ENCODE peak calls at places on chromosomes 6 and 20, in nine cellular contexts. One of them, this sample, is unnamed.

GRCh38 chr20:46261456-46262253 is 46.6 kb downstream of the CDH22 start:
- DNase-seq in CD8-positive, alpha-beta T cell: no peak
- DNase-seq in lower lobe of right lung: no peak
- DNase-seq in fibroblast of lung: no peak
- DNase-seq in CD4-positive, CD25-positive, alpha-beta regulatory T cell: no peak
- DNase-seq in GM23248: no peak
- DNase-seq in ovary: no peak
- DNase-seq in mesenchymal stem cell: no peak
- DNase-seq in tibial artery: no peak
- DNase-seq in this sample: no peak

GRCh38 chr20:49122920-49123319 is 65.2 kb downstream of the STAU1 start:
- DNase-seq in CD8-positive, alpha-beta T cell: no peak
- DNase-seq in lower lobe of right lung: no peak
- DNase-seq in fibroblast of lung: no peak
- DNase-seq in CD4-positive, CD25-positive, alpha-beta regulatory T cell: no peak
- DNase-seq in GM23248: no peak
- DNase-seq in ovary: no peak
- DNase-seq in mesenchymal stem cell: no peak
- DNase-seq in tibial artery: no peak
- DNase-seq in this sample: no peak

GRCh38 chr6:139833592-139833991 is 459.1 kb upstream of the CITED2 start:
- DNase-seq in CD8-positive, alpha-beta T cell: no peak
- DNase-seq in lower lobe of right lung: no peak
- DNase-seq in fibroblast of lung: no peak
- DNase-seq in CD4-positive, CD25-positive, alpha-beta regulatory T cell: no peak
- DNase-seq in GM23248: no peak
- DNase-seq in ovary: no peak
- DNase-seq in mesenchymal stem cell: no peak
- DNase-seq in tibial artery: no peak
- DNase-seq in this sample: no peak

GRCh38 chr6:137498488-137499219 is 4.5 kb upstream of the OLIG3 start:
- DNase-seq in CD8-positive, alpha-beta T cell: no peak
- DNase-seq in lower lobe of right lung: no peak
- DNase-seq in fibroblast of lung: no peak
- DNase-seq in CD4-positive, CD25-positive, alpha-beta regulatory T cell: no peak
- DNase-seq in GM23248: no peak
- DNase-seq in ovary: no peak
- DNase-seq in mesenchymal stem cell: no peak
- DNase-seq in tibial artery: no peak
- DNase-seq in this sample: no peak

GRCh38 chr6:89034586-89035251 is 45.8 kb upstream of the PNRC1 start:
- DNase-seq in CD8-positive, alpha-beta T cell: no peak
- DNase-seq in lower lobe of right lung: peak
- DNase-seq in fibroblast of lung: peak
- DNase-seq in CD4-positive, CD25-positive, alpha-beta regulatory T cell: no peak
- DNase-seq in GM23248: peak
- DNase-seq in ovary: no peak
- DNase-seq in mesenchymal stem cell: peak
- DNase-seq in tibial artery: peak
- DNase-seq in this sample: no peak

GRCh38 chr6:8195040-8195713 is 92.8 kb upstream of the EEF1E1 start:
- DNase-seq in CD8-positive, alpha-beta T cell: no peak
- DNase-seq in lower lobe of right lung: no peak
- DNase-seq in fibroblast of lung: no peak
- DNase-seq in CD4-positive, CD25-positive, alpha-beta regulatory T cell: no peak
- DNase-seq in GM23248: peak
- DNase-seq in ovary: no peak
- DNase-seq in mesenchymal stem cell: no peak
- DNase-seq in tibial artery: no peak
- DNase-seq in this sample: no peak

GRCh38 chr6:13217206-13217905 is 111.0 kb downstream of the TBC1D7 start:
- DNase-seq in CD8-positive, alpha-beta T cell: no peak
- DNase-seq in lower lobe of right lung: no peak
- DNase-seq in fibroblast of lung: peak
- DNase-seq in CD4-positive, CD25-positive, alpha-beta regulatory T cell: no peak
- DNase-seq in GM23248: peak
- DNase-seq in ovary: no peak
- DNase-seq in mesenchymal stem cell: peak
- DNase-seq in tibial artery: no peak
- DNase-seq in this sample: no peak

GRCh38 chr20:23200914-23201313 is 114.8 kb upstream of the CD93 start:
- DNase-seq in CD8-positive, alpha-beta T cell: no peak
- DNase-seq in lower lobe of right lung: peak
- DNase-seq in fibroblast of lung: peak
- DNase-seq in CD4-positive, CD25-positive, alpha-beta regulatory T cell: no peak
- DNase-seq in GM23248: peak
- DNase-seq in ovary: no peak
- DNase-seq in mesenchymal stem cell: no peak
- DNase-seq in tibial artery: no peak
- DNase-seq in this sample: peak

GRCh38 chr6:10621847-10622246 is 72.6 kb downstream of the C6orf52 start:
- DNase-seq in CD8-positive, alpha-beta T cell: no peak
- DNase-seq in lower lobe of right lung: no peak
- DNase-seq in fibroblast of lung: no peak
- DNase-seq in CD4-positive, CD25-positive, alpha-beta regulatory T cell: no peak
- DNase-seq in GM23248: no peak
- DNase-seq in ovary: no peak
- DNase-seq in mesenchymal stem cell: no peak
- DNase-seq in tibial artery: no peak
- DNase-seq in this sample: no peak

GRCh38 chr20:32155017-32155965 is 45.8 kb downstream of the TM9SF4 start:
- DNase-seq in CD8-positive, alpha-beta T cell: no peak
- DNase-seq in lower lobe of right lung: peak
- DNase-seq in fibroblast of lung: peak
- DNase-seq in CD4-positive, CD25-positive, alpha-beta regulatory T cell: peak
- DNase-seq in GM23248: peak
- DNase-seq in ovary: peak
- DNase-seq in mesenchymal stem cell: peak
- DNase-seq in tibial artery: peak
- DNase-seq in this sample: peak

GRCh38 chr6:51147756-51148155 is 329.1 kb downstream of the TFAP2B start:
- DNase-seq in CD8-positive, alpha-beta T cell: no peak
- DNase-seq in lower lobe of right lung: no peak
- DNase-seq in fibroblast of lung: no peak
- DNase-seq in CD4-positive, CD25-positive, alpha-beta regulatory T cell: no peak
- DNase-seq in GM23248: no peak
- DNase-seq in ovary: no peak
- DNase-seq in mesenchymal stem cell: no peak
- DNase-seq in tibial artery: no peak
- DNase-seq in this sample: no peak

GRCh38 chr6:81614292-81614691 is 138.2 kb downstream of the TENT5A start:
- DNase-seq in CD8-positive, alpha-beta T cell: no peak
- DNase-seq in lower lobe of right lung: no peak
- DNase-seq in fibroblast of lung: peak
- DNase-seq in CD4-positive, CD25-positive, alpha-beta regulatory T cell: no peak
- DNase-seq in GM23248: peak
- DNase-seq in ovary: no peak
- DNase-seq in mesenchymal stem cell: peak
- DNase-seq in tibial artery: no peak
- DNase-seq in this sample: no peak

GRCh38 chr20:33209789-33210188 is 7.4 kb upstream of the BPIFA3 start:
- DNase-seq in CD8-positive, alpha-beta T cell: peak
- DNase-seq in lower lobe of right lung: peak
- DNase-seq in fibroblast of lung: peak
- DNase-seq in CD4-positive, CD25-positive, alpha-beta regulatory T cell: peak
- DNase-seq in GM23248: peak
- DNase-seq in ovary: peak
- DNase-seq in mesenchymal stem cell: peak
- DNase-seq in tibial artery: peak
- DNase-seq in this sample: peak

GRCh38 chr6:6905961-6906518 is 201.7 kb upstream of the RREB1 start:
- DNase-seq in CD8-positive, alpha-beta T cell: no peak
- DNase-seq in lower lobe of right lung: no peak
- DNase-seq in fibroblast of lung: no peak
- DNase-seq in CD4-positive, CD25-positive, alpha-beta regulatory T cell: no peak
- DNase-seq in GM23248: no peak
- DNase-seq in ovary: no peak
- DNase-seq in mesenchymal stem cell: no peak
- DNase-seq in tibial artery: no peak
- DNase-seq in this sample: no peak

GRCh38 chr6:135826225-135826804 is 25.2 kb upstream of the PDE7B start:
- DNase-seq in CD8-positive, alpha-beta T cell: no peak
- DNase-seq in lower lobe of right lung: no peak
- DNase-seq in fibroblast of lung: no peak
- DNase-seq in CD4-positive, CD25-positive, alpha-beta regulatory T cell: no peak
- DNase-seq in GM23248: no peak
- DNase-seq in ovary: no peak
- DNase-seq in mesenchymal stem cell: no peak
- DNase-seq in tibial artery: no peak
- DNase-seq in this sample: no peak

GRCh38 chr6:24126586-24127192 is 674 bp downstream of the NRSN1 start:
- DNase-seq in CD8-positive, alpha-beta T cell: no peak
- DNase-seq in lower lobe of right lung: no peak
- DNase-seq in fibroblast of lung: peak
- DNase-seq in CD4-positive, CD25-positive, alpha-beta regulatory T cell: peak
- DNase-seq in GM23248: peak
- DNase-seq in ovary: no peak
- DNase-seq in mesenchymal stem cell: peak
- DNase-seq in tibial artery: no peak
- DNase-seq in this sample: peak

GRCh38 chr6:24122139-24122538 is 3.9 kb upstream of the NRSN1 start:
- DNase-seq in CD8-positive, alpha-beta T cell: no peak
- DNase-seq in lower lobe of right lung: no peak
- DNase-seq in fibroblast of lung: no peak
- DNase-seq in CD4-positive, CD25-positive, alpha-beta regulatory T cell: no peak
- DNase-seq in GM23248: no peak
- DNase-seq in ovary: no peak
- DNase-seq in mesenchymal stem cell: no peak
- DNase-seq in tibial artery: no peak
- DNase-seq in this sample: no peak

GRCh38 chr6:24127316-24127715 is 1.3 kb downstream of the NRSN1 start:
- DNase-seq in CD8-positive, alpha-beta T cell: no peak
- DNase-seq in lower lobe of right lung: no peak
- DNase-seq in fibroblast of lung: no peak
- DNase-seq in CD4-positive, CD25-positive, alpha-beta regulatory T cell: no peak
- DNase-seq in GM23248: no peak
- DNase-seq in ovary: no peak
- DNase-seq in mesenchymal stem cell: no peak
- DNase-seq in tibial artery: no peak
- DNase-seq in this sample: no peak

GRCh38 chr6:24131751-24132150 is 5.7 kb downstream of the NRSN1 start:
- DNase-seq in CD8-positive, alpha-beta T cell: no peak
- DNase-seq in lower lobe of right lung: no peak
- DNase-seq in fibroblast of lung: no peak
- DNase-seq in CD4-positive, CD25-positive, alpha-beta regulatory T cell: no peak
- DNase-seq in GM23248: no peak
- DNase-seq in ovary: no peak
- DNase-seq in mesenchymal stem cell: no peak
- DNase-seq in tibial artery: no peak
- DNase-seq in this sample: no peak

DNA sequence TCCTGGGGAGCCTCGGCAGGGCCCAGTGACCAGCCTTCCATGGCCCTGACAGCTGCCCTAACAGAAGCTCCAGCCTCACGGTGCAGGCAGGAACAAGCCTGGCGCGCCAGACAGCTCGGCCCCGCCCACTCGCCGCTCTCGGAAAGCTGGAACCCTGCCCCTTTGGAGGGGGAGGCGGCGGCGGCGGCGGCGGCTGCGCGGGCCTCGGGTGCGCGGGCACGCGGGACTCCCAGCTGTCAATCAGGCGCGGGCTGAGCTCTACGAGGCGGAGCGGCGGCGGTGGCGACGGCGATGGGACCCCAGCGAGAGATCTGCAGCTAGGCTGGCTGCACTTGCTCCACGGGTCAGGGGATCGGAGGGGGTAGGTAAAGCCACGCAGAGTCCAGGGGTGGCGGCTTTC is at the start of gene NRSN1:
- DNase-seq in CD8-positive, alpha-beta T cell: no peak
- DNase-seq in lower lobe of right lung: no peak
- DNase-seq in fibroblast of lung: no peak
- DNase-seq in CD4-positive, CD25-positive, alpha-beta regulatory T cell: no peak
- DNase-seq in GM23248: no peak
- DNase-seq in ovary: no peak
- DNase-seq in mesenchymal stem cell: no peak
- DNase-seq in tibial artery: no peak
- DNase-seq in this sample: no peak
- H3K4me3 ChIP-seq in CD8-positive, alpha-beta T cell: no peak
- H3K4me3 ChIP-seq in lower lobe of right lung: no peak
- H3K4me3 ChIP-seq in fibroblast of lung: no peak
- H3K4me3 ChIP-seq in CD4-positive, CD25-positive, alpha-beta regulatory T cell: no peak
- H3K4me3 ChIP-seq in GM23248: no peak
- H3K4me3 ChIP-seq in ovary: no peak
- H3K4me3 ChIP-seq in mesenchymal stem cell: peak
- H3K4me3 ChIP-seq in tibial artery: no peak
- H3K4me3 ChIP-seq in this sample: no peak

DNA sequence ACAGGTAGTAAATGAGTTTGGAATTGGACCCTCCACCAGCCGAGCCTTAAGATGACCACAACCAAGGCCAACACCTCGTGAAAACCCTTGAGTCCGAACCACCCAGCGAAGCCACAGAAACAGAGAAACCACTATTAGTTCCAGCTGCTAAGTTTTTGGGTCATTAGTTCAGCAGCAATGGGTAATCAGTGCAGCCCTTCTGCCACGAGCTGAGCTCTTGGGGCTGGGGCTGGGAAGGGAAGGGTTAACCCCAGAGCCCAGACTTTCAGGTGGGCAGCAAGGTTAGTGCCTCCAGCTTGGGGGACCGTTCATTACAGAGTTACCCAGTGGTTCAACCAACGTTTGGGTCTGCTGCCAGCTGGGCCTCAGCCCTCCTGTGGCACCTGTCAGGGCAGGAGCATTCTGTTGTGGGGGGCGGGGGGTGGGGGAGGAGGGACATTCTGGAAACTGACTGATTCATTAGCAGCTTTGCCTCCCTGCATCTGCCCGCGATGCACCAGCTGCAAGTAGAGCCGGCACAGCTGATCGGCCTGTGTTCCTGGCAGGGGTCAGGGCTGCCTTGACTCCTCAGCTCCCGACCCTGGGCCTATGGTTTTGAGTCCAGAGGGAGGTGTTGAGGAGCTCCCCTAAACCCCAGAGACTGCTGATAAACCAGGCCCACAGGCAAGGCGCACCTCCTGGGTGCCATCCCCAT is 52.7 kb downstream of the TGM2 start:
- DNase-seq in CD8-positive, alpha-beta T cell: no peak
- DNase-seq in lower lobe of right lung: no peak
- DNase-seq in fibroblast of lung: no peak
- DNase-seq in CD4-positive, CD25-positive, alpha-beta regulatory T cell: no peak
- DNase-seq in GM23248: no peak
- DNase-seq in ovary: no peak
- DNase-seq in mesenchymal stem cell: no peak
- DNase-seq in tibial artery: no peak
- DNase-seq in this sample: no peak
- H3K27ac ChIP-seq in CD8-positive, alpha-beta T cell: no peak
- H3K27ac ChIP-seq in lower lobe of right lung: no peak
- H3K27ac ChIP-seq in fibroblast of lung: no peak
- H3K27ac ChIP-seq in CD4-positive, CD25-positive, alpha-beta regulatory T cell: no peak
- H3K27ac ChIP-seq in GM23248: no peak
- H3K27ac ChIP-seq in ovary: no peak
- H3K27ac ChIP-seq in mesenchymal stem cell: no peak
- H3K27ac ChIP-seq in tibial artery: peak
- H3K27ac ChIP-seq in this sample: no peak

GRCh38 chr6:152957796-152958195 is 25.0 kb downstream of the FBXO5 start:
- DNase-seq in CD8-positive, alpha-beta T cell: no peak
- DNase-seq in lower lobe of right lung: no peak
- DNase-seq in fibroblast of lung: no peak
- DNase-seq in CD4-positive, CD25-positive, alpha-beta regulatory T cell: no peak
- DNase-seq in GM23248: peak
- DNase-seq in ovary: no peak
- DNase-seq in mesenchymal stem cell: no peak
- DNase-seq in tibial artery: no peak
- DNase-seq in this sample: no peak
- H3K4me3 ChIP-seq in CD8-positive, alpha-beta T cell: no peak
- H3K4me3 ChIP-seq in lower lobe of right lung: no peak
- H3K4me3 ChIP-seq in fibroblast of lung: no peak
- H3K4me3 ChIP-seq in CD4-positive, CD25-positive, alpha-beta regulatory T cell: no peak
- H3K4me3 ChIP-seq in GM23248: no peak
- H3K4me3 ChIP-seq in ovary: no peak
- H3K4me3 ChIP-seq in mesenchymal stem cell: no peak
- H3K4me3 ChIP-seq in tibial artery: no peak
- H3K4me3 ChIP-seq in this sample: no peak

GRCh38 chr6:163177892-163178420 is 236.6 kb upstream of the QKI start:
- DNase-seq in CD8-positive, alpha-beta T cell: no peak
- DNase-seq in lower lobe of right lung: no peak
- DNase-seq in fibroblast of lung: no peak
- DNase-seq in CD4-positive, CD25-positive, alpha-beta regulatory T cell: no peak
- DNase-seq in GM23248: no peak
- DNase-seq in ovary: no peak
- DNase-seq in mesenchymal stem cell: no peak
- DNase-seq in tibial artery: no peak
- DNase-seq in this sample: no peak
- H3K27ac ChIP-seq in CD8-positive, alpha-beta T cell: no peak
- H3K27ac ChIP-seq in lower lobe of right lung: no peak
- H3K27ac ChIP-seq in fibroblast of lung: no peak
- H3K27ac ChIP-seq in CD4-positive, CD25-positive, alpha-beta regulatory T cell: no peak
- H3K27ac ChIP-seq in GM23248: no peak
- H3K27ac ChIP-seq in ovary: no peak
- H3K27ac ChIP-seq in mesenchymal stem cell: no peak
- H3K27ac ChIP-seq in tibial artery: no peak
- H3K27ac ChIP-seq in this sample: no peak

This sample was measured in prostate gland.